ENCODE peak calls at places on chromosomes 2 and 18, in four cellular contexts. N, M, S and X are unnamed samples.

GRCh38 chr2:212595036-212595654 is 56.5 kb upstream of the ERBB4 start:
- DNase-seq in N (peak), M (peak), S (no peak), X (no peak)

GRCh38 chr2:39938035-39938835 is 159.2 kb upstream of the THUMPD2 start:
- DNase-seq in N (no peak), M (no peak), S (no peak), X (no peak)

GRCh38 chr2:110211938-110212858 is at the start of gene MTLN:
- DNase-seq in N (peak), M (peak), S (peak), X (no peak)

GRCh38 chr18:10417191-10417590 is 37.2 kb upstream of the APCDD1 start:
- DNase-seq in N (no peak), M (no peak), S (no peak), X (no peak)

GRCh38 chr2:234051374-234052070 is 1.0 kb downstream of the SPP2 start:
- DNase-seq in N (no peak), M (no peak), S (no peak), X (no peak)

GRCh38 chr2:60125880-60126444 is 427.5 kb downstream of the BCL11A start:
- DNase-seq in N (no peak), M (no peak), S (no peak), X (no peak)

GRCh38 chr2:25368650-25369049 is 26.9 kb upstream of the DNMT3A start:
- DNase-seq in N (no peak), M (no peak), S (no peak), X (no peak)

GRCh38 chr2:234003972-234004617 is 46.4 kb upstream of the SPP2 start:
- DNase-seq in N (no peak), M (no peak), S (no peak), X (no peak)

GRCh38 chr2:208515099-208515498 is 108.5 kb downstream of the PTH2R start:
- DNase-seq in N (no peak), M (no peak), S (no peak), X (no peak)

GRCh38 chr2:110784047-110784631 is 51.8 kb downstream of the ACOXL start:
- DNase-seq in N (no peak), M (no peak), S (no peak), X (no peak)

GRCh38 chr2:88671786-88672427 is 19.6 kb upstream of the RPIA start:
- DNase-seq in N (peak), M (no peak), S (peak), X (no peak)

GRCh38 chr2:84041494-84041893 is 417.6 kb downstream of the SUCLG1 start:
- DNase-seq in N (no peak), M (no peak), S (no peak), X (no peak)

GRCh38 chr2:84040281-84040680 is 418.8 kb downstream of the SUCLG1 start:
- DNase-seq in N (no peak), M (no peak), S (no peak), X (no peak)

GRCh38 chr2:84033347-84033974 is 425.6 kb downstream of the SUCLG1 start:
- DNase-seq in N (no peak), M (no peak), S (no peak), X (no peak)

DNA sequence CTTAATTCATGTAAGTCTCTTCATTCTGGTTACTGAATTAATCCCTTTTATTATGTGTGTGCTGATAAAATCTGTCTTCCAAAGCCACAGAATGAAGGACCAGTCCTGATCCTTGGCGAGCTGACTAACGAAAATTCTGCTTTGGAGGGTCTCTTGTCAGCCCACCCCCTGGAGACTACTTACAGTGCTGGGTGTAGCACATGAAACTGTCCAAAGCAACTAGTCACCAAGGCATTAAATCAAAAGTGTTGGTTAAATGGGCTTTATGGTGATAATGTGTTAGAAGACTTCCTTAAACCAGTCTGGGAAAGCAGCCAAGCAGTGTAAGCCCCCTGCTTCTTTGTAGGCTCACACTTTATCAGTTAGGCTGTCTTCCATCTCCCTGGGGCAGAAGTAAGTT is 420.2 kb downstream of the SUCLG1 start:
- DNase-seq in N (no peak), M (no peak), S (no peak), X (no peak)
- TF ChIP-seq CBX5 in N (no peak), M (no peak), S (no peak), X (no peak)

DNA sequence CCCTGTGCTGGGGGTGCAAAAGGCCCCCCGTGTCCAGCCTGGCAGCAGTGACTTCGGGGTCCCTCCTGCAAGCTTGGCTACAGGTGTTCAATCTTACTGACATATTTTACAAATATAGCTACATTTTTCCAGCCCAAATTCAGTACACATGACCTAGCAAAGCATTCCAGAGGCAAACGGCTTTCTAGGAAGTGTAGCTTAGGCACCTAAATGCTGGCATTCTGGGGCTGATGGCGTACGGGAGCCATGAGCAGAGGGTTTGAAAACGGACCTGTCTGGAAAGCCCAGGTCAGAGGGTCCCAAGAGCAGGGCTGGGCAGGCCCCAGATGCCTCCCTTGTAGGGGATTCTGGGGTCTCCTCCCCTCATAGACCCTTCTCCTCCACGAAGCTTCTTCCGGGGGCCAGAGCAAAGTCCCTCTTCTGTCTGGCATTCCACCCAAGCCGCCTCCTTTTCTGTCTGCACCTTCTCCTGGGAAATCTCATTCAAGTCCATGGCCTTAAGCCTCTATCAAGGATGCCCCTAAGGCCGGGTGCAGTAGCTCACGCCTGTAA is 63.3 kb upstream of the ASAP2 start:
- DNase-seq in N (no peak), M (no peak), S (no peak), X (no peak)
- TF ChIP-seq HDAC2 in N (no peak), M (no peak), S (no peak), X (no peak)

GRCh38 chr2:35503738-35504160 is 851.8 kb upstream of the CRIM1 start:
- DNase-seq in N (no peak), M (no peak), S (no peak), X (no peak)
- TF ChIP-seq CBX5 in N (no peak), M (no peak), S (no peak), X (no peak)

GRCh38 chr18:55448390-55448789 is 139.6 kb downstream of the TCF4 start:
- DNase-seq in N (no peak), M (no peak), S (no peak), X (no peak)

GRCh38 chr18:55449412-55450140 is 138.4 kb downstream of the TCF4 start:
- DNase-seq in N (no peak), M (no peak), S (no peak), X (no peak)

GRCh38 chr18:55446996-55447671 is 140.9 kb downstream of the TCF4 start:
- DNase-seq in N (no peak), M (no peak), S (no peak), X (no peak)

GRCh38 chr18:55444496-55444895 is 143.5 kb downstream of the TCF4 start:
- DNase-seq in N (no peak), M (no peak), S (no peak), X (no peak)

GRCh38 chr18:55447672-55448018 is 140.3 kb downstream of the TCF4 start:
- DNase-seq in N (no peak), M (no peak), S (no peak), X (no peak)
- TF ChIP-seq HDAC2 in N (no peak), M (no peak), S (no peak), X (no peak)

DNA sequence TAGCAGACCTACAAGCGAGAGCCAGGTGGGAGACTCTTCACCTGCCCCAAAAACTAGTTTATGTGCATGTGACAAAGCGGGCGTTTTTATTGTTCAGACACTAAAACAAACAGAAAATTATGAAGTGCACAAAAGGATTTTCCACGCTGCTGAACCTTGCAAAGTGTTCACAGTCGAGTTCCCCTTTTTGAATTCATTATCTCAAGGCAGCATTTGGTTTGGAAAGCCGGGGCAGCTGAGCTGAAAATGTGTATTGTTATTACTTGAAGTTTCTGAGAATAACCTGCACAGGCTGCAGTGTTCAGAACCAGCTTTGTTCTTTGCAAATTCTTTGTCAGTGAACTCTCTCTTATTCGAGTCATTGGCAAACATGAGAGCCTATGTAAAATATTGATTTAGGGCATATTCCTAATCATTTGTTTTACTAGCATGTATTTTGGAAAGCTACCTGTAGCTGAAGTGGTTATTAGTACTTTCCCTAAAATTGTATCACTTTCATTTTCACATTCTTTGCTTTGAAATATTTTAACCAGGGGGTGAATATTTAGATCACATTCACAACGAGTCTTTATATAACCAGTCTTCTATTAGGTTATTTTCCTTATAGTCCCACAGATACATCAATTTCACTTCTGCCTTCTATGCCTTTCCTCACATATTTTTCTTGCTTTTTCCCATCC is 59.5 kb downstream of the LRRTM1 start:
- DNase-seq in N (no peak), M (no peak), S (no peak), X (no peak)
- TF ChIP-seq CBX5 in N (no peak), M (no peak), S (no peak), X (no peak)

DNA sequence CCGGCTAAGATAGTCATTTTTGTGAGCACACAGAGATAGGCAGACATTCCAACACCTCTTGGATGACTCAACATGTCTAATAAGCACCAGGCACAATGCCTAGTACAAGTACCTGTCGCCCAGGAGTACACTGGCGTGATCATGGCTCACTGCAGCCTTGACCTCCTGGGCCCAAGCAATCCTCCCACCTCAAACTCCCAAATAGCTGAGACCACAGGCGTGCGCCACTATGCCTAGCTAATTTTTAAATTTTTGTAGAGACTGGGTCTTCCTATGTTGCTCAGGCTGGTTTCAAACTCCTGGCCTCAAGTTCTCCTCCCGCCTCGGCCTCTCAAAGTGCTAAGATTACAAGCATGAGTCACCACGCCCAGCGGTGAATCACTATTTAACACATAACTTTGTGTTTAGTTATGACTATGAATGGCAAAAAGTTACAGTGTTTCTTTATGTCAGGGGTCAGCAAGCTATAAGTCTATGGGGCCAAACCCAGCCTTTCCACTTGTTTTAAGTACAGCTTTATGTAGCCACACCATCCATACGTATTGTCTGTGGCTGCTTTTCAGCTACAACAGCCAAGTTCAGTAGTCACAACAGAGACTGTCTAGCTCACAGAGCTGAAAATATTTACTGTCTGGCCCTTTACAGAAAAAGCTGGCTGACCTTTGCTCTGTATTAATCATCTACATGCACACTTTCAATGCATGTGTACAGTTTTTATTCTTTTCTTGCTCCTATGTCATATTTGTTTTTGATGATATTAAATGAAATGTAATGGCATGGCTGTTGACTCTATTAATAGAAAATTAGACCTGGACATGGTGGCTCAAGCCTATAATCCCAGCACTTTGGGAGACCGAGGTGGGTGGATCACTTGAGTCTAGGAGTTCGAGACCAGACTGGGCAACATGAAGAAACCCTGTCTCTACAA is 18.7 kb downstream of the ORC2 start:
- DNase-seq in N (peak), M (no peak), S (no peak), X (no peak)
- TF ChIP-seq HDAC2 in N (no peak), M (no peak), S (no peak), X (no peak)

DNA sequence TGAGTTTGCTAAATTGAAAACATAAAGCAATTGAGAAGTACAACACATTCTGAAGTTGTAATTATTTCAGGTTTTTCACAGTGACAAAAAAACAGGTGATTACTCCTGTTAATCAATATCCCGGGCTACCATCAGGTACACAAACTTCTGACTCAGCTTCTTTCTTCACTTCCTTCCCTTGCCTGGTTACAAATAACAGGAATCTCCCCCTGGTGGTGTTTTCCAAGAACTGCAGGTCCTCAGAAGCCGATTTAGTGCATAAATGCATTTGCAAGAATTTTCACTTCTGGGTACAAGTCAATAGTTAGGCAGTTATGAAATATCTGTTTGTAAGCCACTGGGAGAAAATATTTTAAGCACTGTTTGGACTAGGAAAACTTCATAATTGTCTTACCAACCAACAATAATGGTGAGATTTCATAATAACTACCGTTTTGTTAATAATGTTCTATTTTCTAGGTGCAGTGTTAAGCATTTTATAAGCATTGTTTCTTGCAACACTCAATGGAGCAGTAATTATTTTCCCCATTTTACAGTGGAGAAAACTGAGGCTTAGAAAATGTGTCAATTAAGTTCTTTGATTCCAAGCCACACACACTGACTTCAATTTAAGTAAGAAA is 12.4 kb upstream of the GMCL1 start:
- DNase-seq in N (peak), M (peak), S (peak), X (peak)
- TF ChIP-seq CBX5 in N (no peak), M (no peak), S (no peak), X (no peak)

GRCh38 chr2:241576293-241576654 is 17.7 kb downstream of the BOK start:
- DNase-seq in N (no peak), M (no peak), S (no peak), X (no peak)
- TF ChIP-seq HDAC2 in N (no peak), M (no peak), S (no peak), X (no peak)